ENCODE peak calls at places on chromosomes 6 and 20, in ten cellular contexts. One of them, this sample, is unnamed. For H3K36me3, the result is how much of the 10 kb centered on the place peaks cover.

GRCh38 chr6:3270258-3270657 is 11.5 kb downstream of the PSMG4 start:
- DNase-seq in effector memory CD4-positive, alpha-beta T cell: no peak
- DNase-seq in left ventricle myocardium inferior: no peak
- DNase-seq in SJSA1: no peak
- DNase-seq in iPS DF 6.9: no peak
- DNase-seq in small intestine: peak
- DNase-seq in GM23248: no peak
- DNase-seq in upper lobe of left lung: no peak
- DNase-seq in CD4-positive, alpha-beta memory T cell: no peak
- DNase-seq in upper lobe of right lung: peak
- DNase-seq in this sample: no peak

GRCh38 chr20:17504326-17504897 is 26.8 kb downstream of the BFSP1 start:
- DNase-seq in CD4-positive, alpha-beta memory T cell: no peak
- DNase-seq in iPS DF 6.9: no peak
- DNase-seq in left ventricle myocardium inferior: no peak
- DNase-seq in small intestine: peak
- DNase-seq in GM23248: no peak
- DNase-seq in upper lobe of left lung: peak
- DNase-seq in SJSA1: no peak
- DNase-seq in upper lobe of right lung: no peak
- DNase-seq in effector memory CD4-positive, alpha-beta T cell: no peak
- DNase-seq in this sample: no peak

GRCh38 chr6:27479319-27480182 is 6.6 kb upstream of the ZNF184 start:
- DNase-seq in upper lobe of right lung: peak
- DNase-seq in CD4-positive, alpha-beta memory T cell: peak
- DNase-seq in iPS DF 6.9: no peak
- DNase-seq in effector memory CD4-positive, alpha-beta T cell: peak
- DNase-seq in SJSA1: peak
- DNase-seq in upper lobe of left lung: peak
- DNase-seq in small intestine: peak
- DNase-seq in left ventricle myocardium inferior: peak
- DNase-seq in GM23248: peak
- DNase-seq in this sample: peak

GRCh38 chr6:62150048-62150663 is 135.9 kb downstream of the KHDRBS2 start:
- DNase-seq in iPS DF 6.9: peak
- DNase-seq in left ventricle myocardium inferior: no peak
- DNase-seq in small intestine: no peak
- DNase-seq in upper lobe of left lung: no peak
- DNase-seq in GM23248: peak
- DNase-seq in SJSA1: peak
- DNase-seq in effector memory CD4-positive, alpha-beta T cell: no peak
- DNase-seq in upper lobe of right lung: no peak
- DNase-seq in CD4-positive, alpha-beta memory T cell: no peak
- DNase-seq in this sample: no peak

GRCh38 chr6:139154885-139155547 is 20.1 kb downstream of the HECA start:
- DNase-seq in CD4-positive, alpha-beta memory T cell: no peak
- DNase-seq in SJSA1: no peak
- DNase-seq in upper lobe of left lung: no peak
- DNase-seq in upper lobe of right lung: no peak
- DNase-seq in GM23248: no peak
- DNase-seq in small intestine: no peak
- DNase-seq in left ventricle myocardium inferior: no peak
- DNase-seq in effector memory CD4-positive, alpha-beta T cell: no peak
- DNase-seq in iPS DF 6.9: no peak
- DNase-seq in this sample: no peak

GRCh38 chr6:27295301-27296079 is 16.6 kb downstream of the POM121L2 start:
- DNase-seq in effector memory CD4-positive, alpha-beta T cell: no peak
- DNase-seq in left ventricle myocardium inferior: no peak
- DNase-seq in CD4-positive, alpha-beta memory T cell: no peak
- DNase-seq in SJSA1: no peak
- DNase-seq in small intestine: peak
- DNase-seq in GM23248: peak
- DNase-seq in upper lobe of left lung: no peak
- DNase-seq in upper lobe of right lung: no peak
- DNase-seq in iPS DF 6.9: no peak
- DNase-seq in this sample: no peak

GRCh38 chr6:116268589-116269293 is 11.0 kb downstream of the TSPYL1 start:
- DNase-seq in effector memory CD4-positive, alpha-beta T cell: no peak
- DNase-seq in iPS DF 6.9: no peak
- DNase-seq in GM23248: peak
- DNase-seq in CD4-positive, alpha-beta memory T cell: peak
- DNase-seq in small intestine: peak
- DNase-seq in upper lobe of left lung: no peak
- DNase-seq in upper lobe of right lung: no peak
- DNase-seq in left ventricle myocardium inferior: no peak
- DNase-seq in SJSA1: peak
- DNase-seq in this sample: peak

GRCh38 chr6:118893095-118893881 is 664 bp upstream of the ASF1A start:
- DNase-seq in CD4-positive, alpha-beta memory T cell: no peak
- DNase-seq in effector memory CD4-positive, alpha-beta T cell: peak
- DNase-seq in GM23248: peak
- DNase-seq in small intestine: peak
- DNase-seq in upper lobe of left lung: no peak
- DNase-seq in upper lobe of right lung: no peak
- DNase-seq in iPS DF 6.9: no peak
- DNase-seq in left ventricle myocardium inferior: no peak
- DNase-seq in SJSA1: peak
- DNase-seq in this sample: peak

GRCh38 chr6:62652692-62653328 is 366.8 kb upstream of the KHDRBS2 start:
- DNase-seq in upper lobe of left lung: no peak
- DNase-seq in GM23248: peak
- DNase-seq in SJSA1: no peak
- DNase-seq in small intestine: no peak
- DNase-seq in upper lobe of right lung: no peak
- DNase-seq in left ventricle myocardium inferior: no peak
- DNase-seq in effector memory CD4-positive, alpha-beta T cell: no peak
- DNase-seq in CD4-positive, alpha-beta memory T cell: no peak
- DNase-seq in iPS DF 6.9: peak
- DNase-seq in this sample: no peak

GRCh38 chr6:34723203-34723602 is 26.6 kb upstream of the ILRUN start:
- DNase-seq in left ventricle myocardium inferior: no peak
- DNase-seq in small intestine: no peak
- DNase-seq in upper lobe of left lung: no peak
- DNase-seq in upper lobe of right lung: no peak
- DNase-seq in effector memory CD4-positive, alpha-beta T cell: no peak
- DNase-seq in SJSA1: no peak
- DNase-seq in GM23248: peak
- DNase-seq in iPS DF 6.9: no peak
- DNase-seq in CD4-positive, alpha-beta memory T cell: no peak
- DNase-seq in this sample: no peak

GRCh38 chr6:34722451-34722850 is 25.9 kb upstream of the ILRUN start:
- DNase-seq in iPS DF 6.9: no peak
- DNase-seq in small intestine: no peak
- DNase-seq in left ventricle myocardium inferior: no peak
- DNase-seq in upper lobe of left lung: no peak
- DNase-seq in CD4-positive, alpha-beta memory T cell: no peak
- DNase-seq in upper lobe of right lung: no peak
- DNase-seq in GM23248: no peak
- DNase-seq in effector memory CD4-positive, alpha-beta T cell: no peak
- DNase-seq in SJSA1: no peak
- DNase-seq in this sample: no peak

GRCh38 chr6:34714663-34715062 is 18.1 kb upstream of the ILRUN start:
- DNase-seq in effector memory CD4-positive, alpha-beta T cell: no peak
- DNase-seq in CD4-positive, alpha-beta memory T cell: no peak
- DNase-seq in iPS DF 6.9: no peak
- DNase-seq in left ventricle myocardium inferior: no peak
- DNase-seq in GM23248: no peak
- DNase-seq in upper lobe of left lung: no peak
- DNase-seq in small intestine: no peak
- DNase-seq in upper lobe of right lung: no peak
- DNase-seq in SJSA1: no peak
- DNase-seq in this sample: no peak

GRCh38 chr6:34718867-34719441 is 22.4 kb upstream of the ILRUN start:
- DNase-seq in iPS DF 6.9: no peak
- DNase-seq in left ventricle myocardium inferior: no peak
- DNase-seq in upper lobe of left lung: no peak
- DNase-seq in small intestine: no peak
- DNase-seq in GM23248: peak
- DNase-seq in upper lobe of right lung: no peak
- DNase-seq in effector memory CD4-positive, alpha-beta T cell: no peak
- DNase-seq in SJSA1: no peak
- DNase-seq in CD4-positive, alpha-beta memory T cell: no peak
- DNase-seq in this sample: no peak

GRCh38 chr6:34717466-34717865 is 20.9 kb upstream of the ILRUN start:
- DNase-seq in small intestine: no peak
- DNase-seq in iPS DF 6.9: no peak
- DNase-seq in CD4-positive, alpha-beta memory T cell: no peak
- DNase-seq in GM23248: no peak
- DNase-seq in left ventricle myocardium inferior: no peak
- DNase-seq in effector memory CD4-positive, alpha-beta T cell: no peak
- DNase-seq in upper lobe of left lung: no peak
- DNase-seq in SJSA1: no peak
- DNase-seq in upper lobe of right lung: no peak
- DNase-seq in this sample: no peak
- H3K4me3 ChIP-seq in small intestine: no peak
- H3K4me3 ChIP-seq in iPS DF 6.9: no peak
- H3K4me3 ChIP-seq in CD4-positive, alpha-beta memory T cell: no peak
- H3K4me3 ChIP-seq in GM23248: no peak
- H3K4me3 ChIP-seq in left ventricle myocardium inferior: no peak
- H3K4me3 ChIP-seq in effector memory CD4-positive, alpha-beta T cell: no peak
- H3K4me3 ChIP-seq in upper lobe of left lung: no peak
- H3K4me3 ChIP-seq in SJSA1: no peak
- H3K4me3 ChIP-seq in upper lobe of right lung: no peak
- H3K4me3 ChIP-seq in this sample: no peak

GRCh38 chr20:4853004-4853403 is 131.3 kb downstream of the PRND start:
- DNase-seq in small intestine: no peak
- DNase-seq in iPS DF 6.9: no peak
- DNase-seq in upper lobe of left lung: peak
- DNase-seq in upper lobe of right lung: no peak
- DNase-seq in CD4-positive, alpha-beta memory T cell: no peak
- DNase-seq in SJSA1: no peak
- DNase-seq in GM23248: no peak
- DNase-seq in left ventricle myocardium inferior: no peak
- DNase-seq in effector memory CD4-positive, alpha-beta T cell: no peak
- DNase-seq in this sample: no peak

GRCh38 chr20:4855555-4855954 is 133.8 kb downstream of the PRND start:
- DNase-seq in GM23248: no peak
- DNase-seq in small intestine: no peak
- DNase-seq in upper lobe of left lung: peak
- DNase-seq in SJSA1: no peak
- DNase-seq in iPS DF 6.9: no peak
- DNase-seq in upper lobe of right lung: no peak
- DNase-seq in left ventricle myocardium inferior: no peak
- DNase-seq in CD4-positive, alpha-beta memory T cell: no peak
- DNase-seq in effector memory CD4-positive, alpha-beta T cell: no peak
- DNase-seq in this sample: no peak

GRCh38 chr20:4853787-4854295 is 132.1 kb downstream of the PRND start:
- DNase-seq in upper lobe of right lung: no peak
- DNase-seq in CD4-positive, alpha-beta memory T cell: no peak
- DNase-seq in iPS DF 6.9: no peak
- DNase-seq in SJSA1: no peak
- DNase-seq in effector memory CD4-positive, alpha-beta T cell: no peak
- DNase-seq in small intestine: no peak
- DNase-seq in left ventricle myocardium inferior: no peak
- DNase-seq in upper lobe of left lung: no peak
- DNase-seq in GM23248: no peak
- DNase-seq in this sample: no peak

GRCh38 chr20:4855097-4855496 is 133.4 kb downstream of the PRND start:
- DNase-seq in CD4-positive, alpha-beta memory T cell: no peak
- DNase-seq in small intestine: no peak
- DNase-seq in iPS DF 6.9: no peak
- DNase-seq in upper lobe of right lung: no peak
- DNase-seq in left ventricle myocardium inferior: no peak
- DNase-seq in GM23248: no peak
- DNase-seq in SJSA1: no peak
- DNase-seq in effector memory CD4-positive, alpha-beta T cell: no peak
- DNase-seq in upper lobe of left lung: peak
- DNase-seq in this sample: no peak

GRCh38 chr20:4854502-4854901 is 132.8 kb downstream of the PRND start:
- DNase-seq in small intestine: no peak
- DNase-seq in effector memory CD4-positive, alpha-beta T cell: no peak
- DNase-seq in upper lobe of left lung: no peak
- DNase-seq in left ventricle myocardium inferior: no peak
- DNase-seq in GM23248: no peak
- DNase-seq in upper lobe of right lung: no peak
- DNase-seq in SJSA1: no peak
- DNase-seq in CD4-positive, alpha-beta memory T cell: no peak
- DNase-seq in iPS DF 6.9: no peak
- DNase-seq in this sample: no peak
- H3K36me3 ChIP-seq in small intestine: under half
- H3K36me3 ChIP-seq in effector memory CD4-positive, alpha-beta T cell: under half
- H3K36me3 ChIP-seq in upper lobe of left lung: under half
- H3K36me3 ChIP-seq in left ventricle myocardium inferior: half or more
- H3K36me3 ChIP-seq in GM23248: under half
- H3K36me3 ChIP-seq in upper lobe of right lung: under half
- H3K36me3 ChIP-seq in SJSA1: under half
- H3K36me3 ChIP-seq in CD4-positive, alpha-beta memory T cell: under half
- H3K36me3 ChIP-seq in iPS DF 6.9: under half
- H3K36me3 ChIP-seq in this sample: under half

GRCh38 chr20:50690562-50690978 is 772 bp downstream of the RIPOR3 start:
- DNase-seq in upper lobe of right lung: no peak
- DNase-seq in left ventricle myocardium inferior: no peak
- DNase-seq in SJSA1: no peak
- DNase-seq in iPS DF 6.9: no peak
- DNase-seq in upper lobe of left lung: no peak
- DNase-seq in effector memory CD4-positive, alpha-beta T cell: no peak
- DNase-seq in CD4-positive, alpha-beta memory T cell: no peak
- DNase-seq in small intestine: no peak
- DNase-seq in GM23248: no peak
- DNase-seq in this sample: no peak
- H3K4me3 ChIP-seq in upper lobe of right lung: peak
- H3K4me3 ChIP-seq in left ventricle myocardium inferior: peak
- H3K4me3 ChIP-seq in SJSA1: no peak
- H3K4me3 ChIP-seq in iPS DF 6.9: peak
- H3K4me3 ChIP-seq in upper lobe of left lung: peak
- H3K4me3 ChIP-seq in effector memory CD4-positive, alpha-beta T cell: no peak
- H3K4me3 ChIP-seq in CD4-positive, alpha-beta memory T cell: no peak
- H3K4me3 ChIP-seq in small intestine: peak
- H3K4me3 ChIP-seq in GM23248: peak
- H3K4me3 ChIP-seq in this sample: peak

GRCh38 chr6:149608381-149608982 is 40.0 kb downstream of the KATNA1 start:
- DNase-seq in iPS DF 6.9: no peak
- DNase-seq in GM23248: no peak
- DNase-seq in small intestine: no peak
- DNase-seq in effector memory CD4-positive, alpha-beta T cell: no peak
- DNase-seq in upper lobe of right lung: no peak
- DNase-seq in upper lobe of left lung: no peak
- DNase-seq in left ventricle myocardium inferior: no peak
- DNase-seq in SJSA1: no peak
- DNase-seq in CD4-positive, alpha-beta memory T cell: no peak
- DNase-seq in this sample: no peak

GRCh38 chr6:149615805-149616204 is 32.7 kb downstream of the KATNA1 start:
- DNase-seq in left ventricle myocardium inferior: no peak
- DNase-seq in GM23248: no peak
- DNase-seq in SJSA1: no peak
- DNase-seq in CD4-positive, alpha-beta memory T cell: no peak
- DNase-seq in effector memory CD4-positive, alpha-beta T cell: no peak
- DNase-seq in upper lobe of left lung: no peak
- DNase-seq in upper lobe of right lung: no peak
- DNase-seq in iPS DF 6.9: no peak
- DNase-seq in small intestine: no peak
- DNase-seq in this sample: no peak

GRCh38 chr6:149614352-149614751 is 34.2 kb downstream of the KATNA1 start:
- DNase-seq in GM23248: peak
- DNase-seq in upper lobe of left lung: no peak
- DNase-seq in SJSA1: no peak
- DNase-seq in left ventricle myocardium inferior: no peak
- DNase-seq in upper lobe of right lung: no peak
- DNase-seq in small intestine: no peak
- DNase-seq in CD4-positive, alpha-beta memory T cell: no peak
- DNase-seq in effector memory CD4-positive, alpha-beta T cell: no peak
- DNase-seq in iPS DF 6.9: no peak
- DNase-seq in this sample: no peak
- H3K36me3 ChIP-seq in GM23248: under half
- H3K36me3 ChIP-seq in upper lobe of left lung: under half
- H3K36me3 ChIP-seq in SJSA1: under half
- H3K36me3 ChIP-seq in left ventricle myocardium inferior: under half
- H3K36me3 ChIP-seq in upper lobe of right lung: under half
- H3K36me3 ChIP-seq in small intestine: under half
- H3K36me3 ChIP-seq in CD4-positive, alpha-beta memory T cell: under half
- H3K36me3 ChIP-seq in effector memory CD4-positive, alpha-beta T cell: under half
- H3K36me3 ChIP-seq in iPS DF 6.9: under half
- H3K36me3 ChIP-seq in this sample: under half

This sample was measured in BJ.